ENCODE peak calls at places on chromosomes 2 and 18, in seven cellular contexts. O is brain microvascular endothelial cell, D is cardiac muscle cell, V is neural progenitor cell, S is GM23248, W is A549, F is A673. X is an unnamed sample.
A peak's percentile ranks its signal among the peaks of the same experiment; 100 is the strongest.

GRCh38 chr2:177383935-177384334 is 8.6 kb upstream of the AGPS start:
- DNase-seq in O (no peak), D (no peak), V (no peak), S (no peak), W (no peak), F (no peak), X (no peak)

GRCh38 chr2:144547512-144547911 is 27.6 kb upstream of the ZEB2 start:
- DNase-seq in O (no peak), D (no peak), V (no peak), S (no peak), W (no peak), F (no peak), X (no peak)

GRCh38 chr2:195548198-195548940 is 108.7 kb upstream of the SLC39A10 start:
- DNase-seq in O (no peak), D (no peak), V (no peak), S (no peak), W (no peak), F (no peak), X (no peak)

GRCh38 chr2:42880738-42881525 is 88.5 kb upstream of the HAAO start:
- DNase-seq in O (no peak), D (no peak), V (no peak), S (no peak), W (no peak), F (no peak), X (no peak)

GRCh38 chr2:112481050-112481527 is 867 bp upstream of the TTL start:
- DNase-seq in O (peak; percentile 69), D (peak; percentile 86), V (peak; percentile 90), S (peak; percentile 93), W (peak; percentile 87), F (peak; percentile 94), X (peak; percentile 92)

GRCh38 chr18:31840499-31840898 is 79.8 kb upstream of the SLC25A52 start:
- DNase-seq in O (no peak), D (no peak), V (no peak), S (no peak), W (no peak), F (no peak), X (no peak)

GRCh38 chr2:31192396-31193065 is 24.8 kb downstream of the CAPN14 start:
- DNase-seq in O (no peak), D (no peak), V (no peak), S (no peak), W (no peak), F (no peak), X (no peak)

GRCh38 chr2:1553671-1554295 is 140.5 kb downstream of the TPO start:
- DNase-seq in O (peak; percentile 69), D (no peak), V (peak; percentile 50), S (peak; percentile 88), W (peak; percentile 58), F (no peak), X (no peak)

GRCh38 chr2:238106339-238106697 is 6.2 kb downstream of the ESPNL start:
- DNase-seq in O (no peak), D (no peak), V (no peak), S (no peak), W (no peak), F (no peak), X (no peak)

GRCh38 chr2:71347517-71347916 is 15.9 kb downstream of the ZNF638 start:
- DNase-seq in O (peak; percentile 40), D (peak; percentile 57), V (peak; percentile 35), S (peak; percentile 46), W (no peak), F (peak; percentile 35), X (no peak)

GRCh38 chr2:160156084-160156483 is 44.0 kb downstream of the ITGB6 start:
- DNase-seq in O (no peak), D (no peak), V (peak; percentile 11), S (peak; percentile 17), W (peak; percentile 43), F (no peak), X (no peak)

GRCh38 chr18:13138822-13139139 is 79.8 kb upstream of the LDLRAD4 start:
- DNase-seq in O (no peak), D (no peak), V (no peak), S (no peak), W (no peak), F (no peak), X (no peak)

GRCh38 chr2:55556809-55557208 is 37.3 kb downstream of the CFAP36 start:
- DNase-seq in O (no peak), D (no peak), V (no peak), S (no peak), W (no peak), F (no peak), X (no peak)

GRCh38 chr2:53867169-53867568 is 7.4 kb upstream of the GPR75 start:
- DNase-seq in O (no peak), D (no peak), V (no peak), S (no peak), W (no peak), F (no peak), X (no peak)

GRCh38 chr18:73841661-73842060 is 306.0 kb downstream of the FBXO15 start:
- DNase-seq in O (no peak), D (no peak), V (no peak), S (peak; percentile 20), W (no peak), F (no peak), X (no peak)

GRCh38 chr2:239958366-239958765 is 66.8 kb downstream of the NDUFA10 start:
- DNase-seq in O (no peak), D (no peak), V (no peak), S (no peak), W (no peak), F (no peak), X (no peak)

GRCh38 chr2:186256540-186256939 is 229.5 kb upstream of the ZC3H15 start:
- DNase-seq in O (peak; percentile 16), D (peak; percentile 45), V (peak; percentile 42), S (peak; percentile 56), W (peak; percentile 50), F (peak; percentile 66), X (no peak)

GRCh38 chr18:49048361-49048760 is 97.6 kb upstream of the SMAD7 start:
- DNase-seq in O (no peak), D (no peak), V (no peak), S (peak; percentile 86), W (no peak), F (no peak), X (no peak)

GRCh38 chr2:117195381-117195780 is 619.1 kb upstream of the DDX18 start:
- DNase-seq in O (no peak), D (no peak), V (no peak), S (no peak), W (no peak), F (no peak), X (no peak)

DNA sequence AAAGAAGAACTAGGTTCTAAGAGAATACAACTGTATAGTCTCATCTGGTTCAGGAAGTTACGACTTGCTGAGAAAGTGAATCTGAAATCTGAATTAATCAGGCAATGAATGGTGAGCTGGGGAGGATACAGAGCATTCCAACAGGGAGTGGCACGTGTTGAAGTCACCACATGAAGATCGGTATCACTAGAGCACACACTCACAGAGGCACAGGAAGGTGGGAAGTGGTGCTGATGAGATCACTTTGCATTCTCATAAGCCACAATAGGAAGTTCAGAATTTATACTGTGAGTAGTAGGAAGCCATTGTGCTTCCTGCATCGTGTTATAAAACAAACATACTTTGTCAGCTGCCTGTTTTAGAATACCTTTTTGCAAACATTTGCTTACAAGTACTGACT is 615.0 kb upstream of the DDX18 start:
- DNase-seq in O (no peak), D (no peak), V (no peak), S (no peak), W (no peak), F (no peak), X (no peak)
- H3K4me3 ChIP-seq in O (no peak overlapping the region), D (no peak overlapping the region), V (no peak overlapping the region), S (no peak overlapping the region), W (no peak overlapping the region), F (no peak overlapping the region), X (no peak overlapping the region)

GRCh38 chr2:109602617-109603188 is 11.1 kb downstream of the SEPTIN10 start:
- DNase-seq in O (no peak), D (no peak), V (no peak), S (no peak), W (no peak), F (peak; percentile 37), X (no peak)
- H3K4me3 ChIP-seq in O (no peak overlapping the region), D (no peak overlapping the region), V (no peak overlapping the region), S (no peak overlapping the region), W (no peak overlapping the region), F (no peak overlapping the region), X (no peak overlapping the region)

DNA sequence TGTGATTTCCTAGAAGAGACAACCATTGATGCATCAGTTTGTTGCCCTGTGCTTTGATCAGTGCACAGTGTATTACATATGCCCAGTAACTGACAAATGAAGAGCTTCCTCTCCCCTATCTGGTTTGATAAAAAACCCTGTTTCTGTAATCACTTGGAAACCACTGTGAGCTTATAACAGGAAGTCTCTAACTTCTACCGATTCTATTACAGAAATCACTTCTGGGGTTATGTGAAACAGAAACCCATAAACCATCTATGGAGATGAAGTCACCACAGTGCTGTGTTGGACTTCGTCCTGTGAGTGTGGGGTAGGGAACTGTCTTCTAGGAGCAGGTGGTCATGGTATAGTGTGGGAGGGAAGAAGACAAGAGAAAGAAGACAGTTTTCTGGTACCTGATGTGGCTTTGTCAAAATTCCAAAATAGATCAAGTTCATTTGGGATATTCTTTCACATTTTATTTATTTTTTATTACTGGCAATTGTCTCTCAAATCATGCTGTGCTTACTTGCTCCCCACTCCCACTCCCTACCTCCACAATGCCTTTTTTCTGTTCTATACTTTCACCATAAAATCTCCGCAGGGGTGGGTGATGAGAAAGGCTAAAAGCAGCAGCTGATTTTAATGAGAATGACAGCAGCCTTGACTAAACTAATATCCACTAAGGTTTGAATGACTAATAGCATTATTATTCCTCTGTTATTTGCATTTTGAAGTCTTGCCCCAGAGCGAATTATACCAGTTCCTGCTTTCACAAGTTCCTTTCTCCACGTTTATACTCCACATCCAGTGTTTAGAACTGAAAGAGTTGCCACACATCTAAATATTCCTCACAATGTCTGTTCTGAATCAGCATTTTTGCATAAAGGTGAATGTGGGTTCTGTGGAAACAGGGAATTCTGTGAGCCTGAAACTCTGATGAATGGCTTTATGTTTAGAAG is 41.7 kb upstream of the RND3 start:
- DNase-seq in O (peak; percentile 53), D (no peak), V (peak; percentile 6), S (peak; percentile 88), W (peak; percentile 70), F (peak; percentile 67), X (no peak)
- H3K4me3 ChIP-seq in O (no peak overlapping the region), D (no peak overlapping the region), V (no peak overlapping the region), S (peak overlapping the region; percentile 63), W (peak overlapping the region; percentile 9), F (no peak overlapping the region), X (no peak overlapping the region)

GRCh38 chr2:102109016-102109415 is 33.5 kb upstream of the IL1R1 start:
- DNase-seq in O (no peak), D (no peak), V (no peak), S (peak; percentile 38), W (no peak), F (no peak), X (no peak)

GRCh38 chr2:102103284-102103683 is 39.3 kb upstream of the IL1R1 start:
- DNase-seq in O (no peak), D (no peak), V (no peak), S (no peak), W (no peak), F (no peak), X (no peak)

GRCh38 chr2:102107741-102108070 is 34.8 kb upstream of the IL1R1 start:
- DNase-seq in O (no peak), D (no peak), V (no peak), S (peak; percentile 84), W (peak; percentile 75), F (no peak), X (no peak)

GRCh38 chr2:102103992-102104871 is 38.3 kb upstream of the IL1R1 start:
- DNase-seq in O (peak; percentile 86), D (no peak), V (no peak), S (peak; percentile 98), W (peak; percentile 71), F (peak; percentile 77), X (peak; percentile 48)

GRCh38 chr2:102106133-102106556 is 36.4 kb upstream of the IL1R1 start:
- DNase-seq in O (peak; percentile 85), D (no peak), V (no peak), S (peak; percentile 71), W (peak; percentile 87), F (no peak), X (no peak)
- H3K4me3 ChIP-seq in O (no peak overlapping the region), D (no peak overlapping the region), V (no peak overlapping the region), S (peak overlapping the region; percentile 85), W (peak overlapping the region; percentile 41), F (no peak overlapping the region), X (no peak overlapping the region)

X was measured in pancreas.